ENCODE peak calls at places on chromosomes 3 and 15, in seven cellular contexts. V is ascending aorta, M is fibroblast of lung, U is NCI-H345, P is T-helper 2 cell, W is GM23248, O is osteocyte. C is an unnamed sample.

GRCh38 chr15:72033711-72034110 is 84.2 kb downstream of the MYO9A start:
- DNase-seq in V (no peak), M (peak; percentile 49), U (no peak), P (no peak), W (peak; percentile 24), O (no peak), C (no peak)

GRCh38 chr3:69292185-69292584 is 93.7 kb downstream of the FRMD4B start:
- DNase-seq in V (no peak), M (no peak), U (no peak), P (no peak), W (no peak), O (no peak), C (no peak)

GRCh38 chr3:168248383-168249047 is 152.8 kb upstream of the GOLIM4 start:
- DNase-seq in V (no peak), M (peak; percentile 70), U (no peak), P (no peak), W (peak; percentile 68), O (no peak), C (no peak)

GRCh38 chr3:56366641-56366984 is 101.7 kb downstream of the ERC2 start:
- DNase-seq in V (no peak), M (peak; percentile 52), U (peak; percentile 21), P (no peak), W (no peak), O (no peak), C (no peak)

GRCh38 chr3:5226783-5227182 is 39.3 kb downstream of the EDEM1 start:
- DNase-seq in V (no peak), M (peak; percentile 27), U (no peak), P (peak; percentile 16), W (peak; percentile 67), O (no peak), C (no peak)

GRCh38 chr15:64193971-64194370 is 31.1 kb upstream of the PPIB start:
- DNase-seq in V (no peak), M (no peak), U (no peak), P (no peak), W (no peak), O (no peak), C (no peak)

GRCh38 chr3:83193526-83193925 is 1432.1 kb upstream of the GBE1 start:
- DNase-seq in V (no peak), M (peak; percentile 73), U (no peak), P (no peak), W (no peak), O (no peak), C (no peak)

GRCh38 chr15:67067161-67067853 is 1.9 kb downstream of the SMAD3 start:
- DNase-seq in V (no peak), M (no peak), U (no peak), P (peak; percentile 42), W (peak; percentile 64), O (no peak), C (no peak)

GRCh38 chr3:194910414-194910979 is 224.8 kb downstream of the FAM43A start:
- DNase-seq in V (no peak), M (no peak), U (no peak), P (no peak), W (no peak), O (no peak), C (no peak)

GRCh38 chr3:34206996-34207395 is 408.6 kb downstream of the PDCD6IP start:
- DNase-seq in V (no peak), M (peak; percentile 75), U (no peak), P (no peak), W (no peak), O (no peak), C (no peak)

GRCh38 chr15:92578096-92578835 is 77.3 kb downstream of the FAM174B start:
- DNase-seq in V (no peak), M (no peak), U (no peak), P (no peak), W (no peak), O (peak; percentile 59), C (no peak)

GRCh38 chr3:190076601-190077444 is 43.9 kb downstream of the P3H2 start:
- DNase-seq in V (peak; percentile 27), M (peak; percentile 99), U (no peak), P (no peak), W (peak; percentile 98), O (peak; percentile 90), C (no peak)

GRCh38 chr15:72521682-72522081 is 47.6 kb downstream of the ARIH1 start:
- DNase-seq in V (no peak), M (peak; percentile 43), U (no peak), P (no peak), W (no peak), O (no peak), C (no peak)

GRCh38 chr3:108036984-108037741 is 53.7 kb downstream of the CD47 start:
- DNase-seq in V (no peak), M (peak; percentile 23), U (peak; percentile 1), P (no peak), W (peak; percentile 76), O (no peak), C (no peak)

GRCh38 chr3:6825527-6825926 is 35.4 kb upstream of the GRM7 start:
- DNase-seq in V (no peak), M (no peak), U (peak; percentile 76), P (no peak), W (no peak), O (no peak), C (no peak)

GRCh38 chr15:98131924-98132323 is 171.4 kb downstream of the ARRDC4 start:
- DNase-seq in V (no peak), M (no peak), U (no peak), P (no peak), W (no peak), O (no peak), C (no peak)

GRCh38 chr3:123758081-123758564 is 126.0 kb downstream of the MYLK start:
- DNase-seq in V (no peak), M (peak; percentile 86), U (peak; percentile 71), P (no peak), W (peak; percentile 88), O (peak; percentile 34), C (no peak)

GRCh38 chr15:31453558-31454318 is 127.1 kb downstream of the KLF13 start:
- DNase-seq in V (no peak), M (no peak), U (no peak), P (no peak), W (no peak), O (peak; percentile 51), C (no peak)

GRCh38 chr3:172471903-172472302 is 23.6 kb upstream of the GHSR start:
- DNase-seq in V (no peak), M (no peak), U (no peak), P (no peak), W (no peak), O (no peak), C (no peak)

GRCh38 chr3:133995264-133995663 is 34.5 kb downstream of the SLCO2A1 start:
- DNase-seq in V (no peak), M (no peak), U (no peak), P (no peak), W (no peak), O (no peak), C (no peak)

GRCh38 chr15:97084650-97085049 is 754.1 kb downstream of the NR2F2 start:
- DNase-seq in V (no peak), M (peak; percentile 56), U (no peak), P (no peak), W (no peak), O (no peak), C (no peak)

GRCh38 chr3:55885721-55886120 is 398.6 kb upstream of the WNT5A start:
- DNase-seq in V (no peak), M (peak; percentile 74), U (no peak), P (no peak), W (peak; percentile 34), O (no peak), C (no peak)

GRCh38 chr3:57962448-57962834 is 45.8 kb upstream of the FLNB start:
- DNase-seq in V (no peak), M (no peak), U (no peak), P (no peak), W (no peak), O (no peak), C (no peak)

GRCh38 chr15:98647774-98648653 is at the start of gene IGF1R:
- DNase-seq in V (peak; percentile 46), M (peak; percentile 89), U (peak; percentile 89), P (peak; percentile 94), W (peak; percentile 95), O (peak; percentile 97), C (peak; percentile 87)

GRCh38 chr15:32866486-32867312 is 148.9 kb downstream of the GREM1 start:
- DNase-seq in V (no peak), M (peak; percentile 50), U (no peak), P (no peak), W (peak; percentile 56), O (no peak), C (no peak)

GRCh38 chr3:170911051-170911450 is 2.6 kb upstream of the EIF5A2 start:
- DNase-seq in V (no peak), M (no peak), U (no peak), P (no peak), W (no peak), O (no peak), C (no peak)

GRCh38 chr3:100022506-100022905 is 91.8 kb downstream of the FILIP1L start:
- DNase-seq in V (no peak), M (peak; percentile 42), U (no peak), P (no peak), W (no peak), O (no peak), C (no peak)

GRCh38 chr15:52780172-52780980 is 9.8 kb downstream of the ONECUT1 start:
- DNase-seq in V (no peak), M (peak; percentile 37), U (peak; percentile 50), P (peak; percentile 68), W (peak; percentile 71), O (peak; percentile 82), C (peak; percentile 69)

C was measured in CD4-positive, alpha-beta memory T cell.